ENCODE peak calls at places on chromosome 11, in four cellular contexts. L is stimulated activated CD4-positive, alpha-beta T cell treated with anti-CD3 and anti-CD28 coated beads, Interleukin-1b, Interleukin-23, amount 100 ng/mL, for 24 hours; O is dorsolateral prefrontal cortex; C is OCI-M1. N is an unnamed sample.

GRCh38 chr11:118198370-118198769 is 21.9 kb upstream of the SCN2B start:
- DNase-seq in O (peak; percentile 86), L (peak; percentile 77), C (peak; percentile 91), N (peak; percentile 88)

GRCh38 chr11:43282607-43283440 is 29.0 kb upstream of the API5 start:
- DNase-seq in C (peak; percentile 61), L (peak; percentile 15), O (peak; percentile 50), N (peak; percentile 71)

GRCh38 chr11:69217276-69218105 is 61.8 kb downstream of the SMIM38 start:
- DNase-seq in O (no peak), L (no peak), C (no peak), N (peak; percentile 56)

GRCh38 chr11:31813961-31814868 is 3.1 kb upstream of the PAX6 start:
- DNase-seq in O (no peak), L (no peak), C (peak; percentile 33), N (no peak)

GRCh38 chr11:102266111-102266510 is 51.2 kb upstream of the BIRC3 start:
- DNase-seq in L (no peak), O (no peak), C (no peak), N (no peak)

GRCh38 chr11:123020968-123021367 is 39.3 kb upstream of the BSX start:
- DNase-seq in L (peak; percentile 5), C (peak; percentile 84), O (no peak), N (peak; percentile 41)

GRCh38 chr11:120467627-120468026 is 43.9 kb upstream of the GRIK4 start:
- DNase-seq in C (no peak), L (no peak), O (no peak), N (no peak)

GRCh38 chr11:12695878-12696277 is 21.7 kb downstream of the TEAD1 start:
- DNase-seq in O (no peak), L (no peak), C (no peak), N (no peak)

GRCh38 chr11:118939412-118939915 is 13.7 kb upstream of the BCL9L start:
- DNase-seq in C (no peak), L (no peak), O (no peak), N (no peak)

GRCh38 chr11:62048101-62048500 is 75.7 kb upstream of the INCENP start:
- DNase-seq in O (no peak), C (no peak), L (no peak), N (no peak)

GRCh38 chr11:110298298-110298765 is 1.9 kb upstream of the RDX start:
- DNase-seq in L (no peak), O (no peak), C (peak; percentile 79), N (no peak)

GRCh38 chr11:109994896-109995295 is 98.3 kb upstream of the ZC3H12C start:
- DNase-seq in O (no peak), L (no peak), C (peak; percentile 56), N (no peak)

GRCh38 chr11:69881467-69882269 is 62.5 kb upstream of the FGF3 start:
- DNase-seq in L (no peak), C (no peak), O (no peak), N (no peak)

GRCh38 chr11:46380340-46381045 is 976 bp upstream of the MDK start:
- DNase-seq in C (peak; percentile 89), O (no peak), L (peak; percentile 49), N (no peak)

GRCh38 chr11:10606536-10607208 is 38.2 kb upstream of the LYVE1 start:
- DNase-seq in L (no peak), O (no peak), C (no peak), N (no peak)